ENCODE peak calls at places on chromosomes 16 and 17, in eight cellular contexts. I, N, P, D, R, B, E and K are unnamed samples. For H3K27me3, the result is how much of the 10 kb centered on the place peaks cover.

GRCh38 chr17:2179615-2180295 is 123.8 kb downstream of the SMG6 start:
- DNase-seq in I (peak), R (peak), N (no peak), P (peak), E (no peak), D (peak), B (no peak), K (no peak)

GRCh38 chr17:80229011-80229410 is 8.8 kb downstream of the SLC26A11 start:
- DNase-seq in N (no peak), R (no peak), E (no peak), B (no peak), P (no peak), I (no peak), D (no peak), K (peak)

GRCh38 chr17:38628441-38628840 is 22.7 kb upstream of the SRCIN1 start:
- DNase-seq in B (peak), R (no peak), N (no peak), P (no peak), I (no peak), D (no peak), E (no peak), K (no peak)

GRCh38 chr16:85448557-85449194 is 164.4 kb upstream of the GSE1 start:
- DNase-seq in B (peak), N (no peak), R (no peak), E (no peak), P (no peak), I (peak), D (no peak), K (no peak)

GRCh38 chr16:29230671-29231091 is 175.8 kb downstream of the NPIPB11 start:
- DNase-seq in B (no peak), D (no peak), N (peak), I (no peak), E (peak), P (no peak), R (peak), K (no peak)

GRCh38 chr16:3173892-3174617 is 13.9 kb upstream of the OR1F1 start:
- DNase-seq in B (peak), R (no peak), N (peak), D (no peak), E (peak), I (no peak), P (no peak), K (peak)

GRCh38 chr16:3045758-3046505 is 429 bp upstream of the MMP25 start:
- DNase-seq in P (no peak), B (peak), R (no peak), D (no peak), I (peak), E (peak), N (peak), K (no peak)

GRCh38 chr16:1167276-1168107 is 14.6 kb downstream of the CACNA1H start:
- DNase-seq in R (no peak), P (no peak), E (peak), I (no peak), N (no peak), B (no peak), D (no peak), K (no peak)

GRCh38 chr17:7383742-7384488 is 3.0 kb downstream of the TNK1 start:
- DNase-seq in E (peak), D (no peak), P (no peak), N (peak), I (peak), B (peak), R (peak), K (no peak)

GRCh38 chr17:219696-220095 is 38.2 kb upstream of the DOC2B start:
- DNase-seq in R (peak), D (no peak), P (no peak), I (no peak), E (no peak), B (peak), N (no peak), K (no peak)

GRCh38 chr16:87458424-87458915 is 34.4 kb downstream of the ZCCHC14 start:
- DNase-seq in E (no peak), R (no peak), N (no peak), I (no peak), B (no peak), P (no peak), D (no peak), K (no peak)

GRCh38 chr16:4488486-4488967 is 12.3 kb downstream of the HMOX2 start:
- DNase-seq in D (no peak), E (no peak), B (no peak), P (no peak), I (no peak), R (no peak), N (no peak), K (no peak)

GRCh38 chr16:68028996-68029395 is 5.9 kb downstream of the DUS2 start:
- DNase-seq in E (no peak), D (no peak), I (no peak), P (no peak), R (no peak), N (no peak), B (peak), K (no peak)
- H3K27me3 ChIP-seq in E (under half), D (under half), I (under half), P (under half), R (under half), N (under half), B (under half), K (under half)

DNA sequence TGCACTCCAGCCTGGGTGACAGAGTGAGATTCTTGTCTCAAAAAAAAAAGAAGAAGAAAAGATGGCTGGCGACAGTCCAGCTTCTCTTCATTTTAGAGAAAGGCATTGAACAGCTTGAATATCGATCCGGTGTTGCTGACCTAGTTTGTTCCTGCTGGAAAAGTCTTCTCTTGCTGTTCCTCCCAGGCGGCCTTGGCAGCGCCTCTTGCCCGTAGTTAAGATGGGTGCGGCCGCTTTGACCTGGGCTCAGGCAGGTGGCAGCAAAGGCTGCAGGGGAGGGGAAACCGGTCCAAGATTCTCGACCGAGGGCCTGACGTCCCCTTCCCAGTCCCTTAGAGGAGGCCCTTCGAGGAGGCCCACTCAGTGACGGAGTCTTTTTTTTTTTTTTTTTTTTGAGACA is 3.8 kb upstream of the ZNF764 start:
- DNase-seq in N (no peak), R (peak), E (no peak), I (no peak), P (no peak), D (no peak), B (no peak), K (no peak)
- H3K4me3 ChIP-seq in N (no peak), R (peak), E (no peak), I (peak), P (peak), D (peak), B (peak), K (no peak)

DNA sequence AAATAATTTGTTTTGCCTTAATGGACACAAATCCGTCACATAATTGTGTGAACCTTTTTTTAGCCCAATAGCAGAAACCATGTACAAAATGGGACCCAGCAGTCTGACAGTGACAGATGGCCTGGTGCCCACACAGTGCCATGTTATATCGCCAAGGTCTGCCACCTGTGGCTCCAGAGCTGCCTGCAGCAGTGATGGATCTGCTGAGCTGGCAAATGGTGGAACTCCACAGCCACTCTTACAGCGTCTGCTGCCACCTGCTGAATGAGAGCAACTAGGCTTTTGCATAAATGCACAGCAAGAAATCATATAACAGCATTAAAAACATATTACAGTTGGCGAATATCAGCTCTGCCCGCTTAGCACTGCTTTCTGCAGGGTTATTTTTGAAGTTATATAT is 59.4 kb downstream of the NUP93 start:
- DNase-seq in N (peak), R (peak), E (no peak), P (peak), B (no peak), D (no peak), I (no peak), K (peak)
- TF ChIP-seq CTCF in N (peak), R (no peak), E (peak), P (peak), B (no peak), D (no peak), I (no peak), K (peak)

GRCh38 chr17:33261911-33262665 is 31.0 kb downstream of the ASIC2 start:
- DNase-seq in N (no peak), E (no peak), B (no peak), I (no peak), P (no peak), D (no peak), R (no peak), K (no peak)
- H3K27me3 ChIP-seq in N (under half), E (under half), B (under half), I (under half), P (under half), D (under half), R (under half), K (under half)